ENCODE peak calls at places on chromosomes 6 and 20, in five cellular contexts. P is neural progenitor cell, X is A172, B is GM13977, H is ELR. A is an unnamed sample.

GRCh38 chr20:25532015-25532751 is 53.1 kb downstream of the NINL start:
- DNase-seq in P (peak; percentile 82), X (no peak), B (no peak), H (no peak), A (peak; percentile 87)

GRCh38 chr6:114342826-114343781 is at the start of gene HS3ST5:
- DNase-seq in P (peak; percentile 89), X (peak; percentile 4), B (peak; percentile 53), H (no peak), A (peak; percentile 74)

GRCh38 chr20:63791497-63792156 is 39.4 kb downstream of the ZBTB46 start:
- DNase-seq in P (no peak), X (no peak), B (no peak), H (no peak), A (no peak)

GRCh38 chr6:118665011-118665410 is 13.6 kb upstream of the CEP85L start:
- DNase-seq in P (no peak), X (no peak), B (no peak), H (peak; percentile 33), A (peak; percentile 45)

GRCh38 chr20:31840906-31841816 is 4.2 kb downstream of the FOXS1 start:
- DNase-seq in P (no peak), X (no peak), B (no peak), H (no peak), A (no peak)

GRCh38 chr6:21426841-21427490 is 166.6 kb upstream of the SOX4 start:
- DNase-seq in P (no peak), X (no peak), B (no peak), H (no peak), A (peak; percentile 29)

GRCh38 chr6:1507251-1507650 is 102.5 kb upstream of the FOXC1 start:
- DNase-seq in P (no peak), X (no peak), B (no peak), H (no peak), A (no peak)

GRCh38 chr6:142377112-142377848 is 75.5 kb downstream of the ADGRG6 start:
- DNase-seq in P (peak; percentile 45), X (peak; percentile 78), B (no peak), H (no peak), A (peak; percentile 55)

GRCh38 chr6:163711615-163712568 is 297.4 kb downstream of the QKI start:
- DNase-seq in P (no peak), X (no peak), B (peak; percentile 31), H (peak; percentile 6), A (no peak)

GRCh38 chr20:14644698-14645097 is 307.3 kb upstream of the FLRT3 start:
- DNase-seq in P (no peak), X (no peak), B (no peak), H (no peak), A (no peak)

GRCh38 chr6:35238843-35239289 is 20.7 kb upstream of the ZNF76 start:
- DNase-seq in P (no peak), X (no peak), B (no peak), H (no peak), A (no peak)

GRCh38 chr20:4542270-4542669 is 179.4 kb upstream of the PRND start:
- DNase-seq in P (no peak), X (no peak), B (no peak), H (no peak), A (no peak)

GRCh38 chr20:36773123-36773547 is 428 bp downstream of the DSN1 start:
- DNase-seq in P (peak; percentile 25), X (no peak), B (no peak), H (peak; percentile 24), A (no peak)

GRCh38 chr6:12459945-12460800 is 170.0 kb downstream of the EDN1 start:
- DNase-seq in P (no peak), X (no peak), B (no peak), H (no peak), A (no peak)